ENCODE peak calls at places on chromosomes 6 and 20, in eight cellular contexts. V is NCI-H748 treated with DMSO at 0.1 percent for 48 hours, L is cardiac septum, K is heart right ventricle, M is HEK293T, Z is esophagus squamous epithelium, T is glomerular endothelial cell, U is T follicular helper cell. X is an unnamed sample.

GRCh38 chr6:2973656-2974055 is 2.3 kb upstream of the SERPINB6 start:
- DNase-seq in V (no peak), L (no peak), K (no peak), M (no peak), Z (no peak), T (no peak), U (no peak), X (no peak)

GRCh38 chr6:30806581-30807183 is 62.3 kb upstream of the IER3 start:
- DNase-seq in V (no peak), L (no peak), K (no peak), M (no peak), Z (no peak), T (no peak), U (no peak), X (no peak)

GRCh38 chr6:157770946-157771345 is 52.1 kb upstream of the SNX9 start:
- DNase-seq in V (no peak), L (no peak), K (no peak), M (no peak), Z (no peak), T (no peak), U (no peak), X (no peak)

GRCh38 chr20:33827629-33828325 is 16.6 kb downstream of the CHMP4B start:
- DNase-seq in V (no peak), L (no peak), K (no peak), M (no peak), Z (no peak), T (no peak), U (no peak), X (no peak)

GRCh38 chr20:6828794-6829423 is 61.4 kb downstream of the BMP2 start:
- DNase-seq in V (peak; percentile 83), L (no peak), K (peak; percentile 15), M (peak; percentile 56), Z (no peak), T (peak; percentile 52), U (no peak), X (no peak)

GRCh38 chr6:593139-593906 is 63.6 kb downstream of the HUS1B start:
- DNase-seq in V (peak; percentile 64), L (no peak), K (no peak), M (peak; percentile 46), Z (no peak), T (peak; percentile 51), U (peak; percentile 45), X (no peak)

GRCh38 chr20:62168061-62168460 is 14.8 kb upstream of the MTG2 start:
- DNase-seq in V (no peak), L (no peak), K (no peak), M (no peak), Z (no peak), T (no peak), U (no peak), X (no peak)

GRCh38 chr20:22574545-22575086 is 9.8 kb downstream of the FOXA2 start:
- DNase-seq in V (no peak), L (no peak), K (no peak), M (no peak), Z (no peak), T (no peak), U (no peak), X (no peak)

GRCh38 chr6:38503032-38503784 is 136.5 kb downstream of the BTBD9 start:
- DNase-seq in V (no peak), L (no peak), K (no peak), M (no peak), Z (no peak), T (no peak), U (no peak), X (no peak)